ENCODE peak calls at places on chromosomes 5 and 9, in six cellular contexts. E is neural progenitor cell, N is psoas muscle, A is cardiac muscle cell, I is fibroblast of the aortic adventitia, Q is brain microvascular endothelial cell. K is an unnamed sample.
A peak's percentile ranks its signal among the peaks of the same experiment; 100 is the strongest.

GRCh38 chr5:39605966-39606591 is 181.3 kb upstream of the DAB2 start:
- DNase-seq in E (no peak), N (no peak), A (no peak), I (peak; percentile 51), Q (peak; percentile 60), K (no peak)

GRCh38 chr9:126506361-126507317 is 107.1 kb upstream of the LMX1B start:
- DNase-seq in E (no peak), N (no peak), A (no peak), I (no peak), Q (no peak), K (no peak)

GRCh38 chr5:178308541-178309092 is 76.0 kb upstream of the PHYKPL start:
- DNase-seq in E (no peak), N (no peak), A (no peak), I (no peak), Q (no peak), K (no peak)

GRCh38 chr5:133129192-133129748 is 77.5 kb downstream of the HSPA4 start:
- DNase-seq in E (no peak), N (no peak), A (no peak), I (no peak), Q (no peak), K (no peak)

GRCh38 chr5:123359866-123360569 is 63.2 kb downstream of the CEP120 start:
- DNase-seq in E (no peak), N (no peak), A (peak; percentile 26), I (peak; percentile 86), Q (no peak), K (no peak)

GRCh38 chr9:29214162-29214520 is 1640.9 kb upstream of the C9orf72 start:
- DNase-seq in E (peak; percentile 77), N (no peak), A (peak; percentile 1), I (no peak), Q (no peak), K (no peak)

GRCh38 chr9:92970467-92970923 is 23.2 kb downstream of the FGD3 start:
- DNase-seq in E (peak; percentile 91), N (no peak), A (no peak), I (peak; percentile 31), Q (peak; percentile 18), K (no peak)

GRCh38 chr9:75084081-75084672 is 3.8 kb downstream of the NMRK1 start:
- DNase-seq in E (no peak), N (no peak), A (no peak), I (no peak), Q (no peak), K (no peak)

GRCh38 chr9:71716138-71716909 is 52.0 kb downstream of the CEMIP2 start:
- DNase-seq in E (no peak), N (no peak), A (no peak), I (peak; percentile 41), Q (no peak), K (no peak)

GRCh38 chr5:86909461-86909881 is 291.7 kb downstream of the COX7C start:
- DNase-seq in E (no peak), N (no peak), A (peak; percentile 74), I (peak; percentile 30), Q (no peak), K (no peak)

GRCh38 chr5:116242363-116242762 is 157.5 kb downstream of the COMMD10 start:
- DNase-seq in E (no peak), N (no peak), A (peak; percentile 78), I (peak; percentile 6), Q (no peak), K (no peak)

GRCh38 chr5:32355694-32356093 is 43.0 kb upstream of the MTMR12 start:
- DNase-seq in E (no peak), N (no peak), A (peak; percentile 93), I (peak; percentile 69), Q (no peak), K (no peak)

GRCh38 chr5:100676807-100677631 is 141.8 kb downstream of the FAM174A start:
- DNase-seq in E (no peak), N (no peak), A (peak; percentile 54), I (peak; percentile 40), Q (peak; percentile 31), K (no peak)

GRCh38 chr5:179152941-179153340 is 92.8 kb downstream of the ZNF354C start:
- DNase-seq in E (no peak), N (no peak), A (no peak), I (no peak), Q (no peak), K (no peak)

GRCh38 chr5:92544042-92544441 is 1037.0 kb downstream of the NR2F1-AS1 start:
- DNase-seq in E (no peak), N (no peak), A (peak; percentile 51), I (peak; percentile 41), Q (no peak), K (no peak)

GRCh38 chr9:125774106-125774505 is 26.9 kb downstream of the PBX3 start:
- DNase-seq in E (no peak), N (no peak), A (no peak), I (no peak), Q (no peak), K (no peak)

GRCh38 chr9:124613849-124614248 is 106.7 kb upstream of the NR5A1 start:
- DNase-seq in E (no peak), N (no peak), A (no peak), I (no peak), Q (no peak), K (no peak)

GRCh38 chr9:35689601-35690446 is at the start of gene TPM2:
- DNase-seq in E (peak; percentile 78), N (peak; percentile 71), A (peak; percentile 95), I (peak; percentile 68), Q (peak; percentile 68), K (no peak)

GRCh38 chr9:35691325-35691631 is 1.6 kb upstream of the TPM2 start:
- DNase-seq in E (peak; percentile 45), N (no peak), A (no peak), I (no peak), Q (no peak), K (no peak)

GRCh38 chr9:35690447-35691324 is 961 bp upstream of the TPM2 start:
- DNase-seq in E (peak; percentile 64), N (peak; percentile 86), A (peak; percentile 93), I (peak; percentile 71), Q (peak; percentile 79), K (peak; percentile 26)

GRCh38 chr9:35689351-35689600 is 449 bp downstream of the TPM2 start:
- DNase-seq in E (no peak), N (no peak), A (no peak), I (no peak), Q (no peak), K (no peak)

GRCh38 chr9:35691757-35692301 is 2.1 kb upstream of the TPM2 start:
- DNase-seq in E (peak; percentile 34), N (no peak), A (no peak), I (no peak), Q (no peak), K (no peak)
- H3K4me3 ChIP-seq in E (no peak overlapping the region), N (peak overlapping the region; percentile 100), A (no peak overlapping the region), I (no peak overlapping the region), Q (no peak overlapping the region), K (no peak overlapping the region)

GRCh38 chr5:143356855-143357254 is 46.6 kb downstream of the NR3C1 start:
- DNase-seq in E (no peak), N (no peak), A (no peak), I (no peak), Q (no peak), K (no peak)

GRCh38 chr5:143352691-143353090 is 50.8 kb downstream of the NR3C1 start:
- DNase-seq in E (no peak), N (no peak), A (no peak), I (no peak), Q (no peak), K (peak; percentile 52)

GRCh38 chr5:143350790-143351603 is 52.5 kb downstream of the NR3C1 start:
- DNase-seq in E (no peak), N (no peak), A (peak; percentile 80), I (peak; percentile 83), Q (peak; percentile 55), K (peak; percentile 42)

GRCh38 chr5:143355710-143356109 is 47.8 kb downstream of the NR3C1 start:
- DNase-seq in E (no peak), N (peak; percentile 38), A (peak; percentile 95), I (peak; percentile 95), Q (peak; percentile 91), K (peak; percentile 67)

GRCh38 chr5:143354025-143354424 is 49.5 kb downstream of the NR3C1 start:
- DNase-seq in E (no peak), N (no peak), A (no peak), I (peak; percentile 46), Q (no peak), K (peak; percentile 65)
- TF ChIP-seq CTCF in E (no peak), N (no peak), A (no peak), I (no peak), Q (no peak), K (no peak)

DNA sequence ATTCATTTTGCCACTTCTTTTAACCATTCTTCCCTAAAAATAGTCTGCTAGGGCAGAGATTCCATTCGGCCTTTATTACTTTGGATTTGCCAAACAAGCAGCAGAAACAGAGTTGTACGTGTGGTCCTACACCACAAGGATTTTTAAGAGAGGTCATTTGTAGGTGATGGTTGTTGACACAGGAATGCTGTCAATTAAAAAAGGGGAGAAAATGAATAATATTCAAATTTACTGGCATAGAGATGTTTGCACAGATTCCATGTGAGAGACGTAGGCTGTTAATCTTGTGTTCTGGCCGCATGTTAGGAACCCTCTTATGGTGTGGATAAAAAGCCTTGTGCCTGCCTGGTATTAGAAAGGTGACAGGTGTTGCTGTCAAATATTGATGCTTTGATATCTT is 34.9 kb downstream of the TRIO start:
- DNase-seq in E (no peak), N (no peak), A (no peak), I (no peak), Q (no peak), K (no peak)
- H3K4me3 ChIP-seq in E (no peak overlapping the region), N (no peak overlapping the region), A (no peak overlapping the region), I (no peak overlapping the region), Q (no peak overlapping the region), K (no peak overlapping the region)

GRCh38 chr9:31136524-31136923 is 1247.9 kb upstream of the ACO1 start:
- DNase-seq in E (no peak), N (no peak), A (no peak), I (no peak), Q (no peak), K (no peak)

GRCh38 chr9:31142456-31142855 is 1242.0 kb upstream of the ACO1 start:
- DNase-seq in E (no peak), N (no peak), A (no peak), I (no peak), Q (no peak), K (no peak)

GRCh38 chr9:31137850-31138160 is 1246.6 kb upstream of the ACO1 start:
- DNase-seq in E (no peak), N (no peak), A (peak; percentile 26), I (peak; percentile 1), Q (no peak), K (no peak)

GRCh38 chr9:31137151-31137849 is 1247.1 kb upstream of the ACO1 start:
- DNase-seq in E (no peak), N (no peak), A (peak; percentile 98), I (peak; percentile 94), Q (peak; percentile 76), K (no peak)

GRCh38 chr9:31140316-31140715 is 1244.1 kb upstream of the ACO1 start:
- DNase-seq in E (peak; percentile 36), N (no peak), A (peak; percentile 59), I (peak; percentile 45), Q (no peak), K (peak; percentile 20)
- TF ChIP-seq CTCF in E (peak; percentile 63), N (no peak), A (peak; percentile 51), I (peak; percentile 43), Q (peak; percentile 37), K (peak; percentile 18)

GRCh38 chr5:165055476-165055875 is 1550.1 kb downstream of the MAT2B start:
- DNase-seq in E (no peak), N (no peak), A (no peak), I (peak; percentile 27), Q (no peak), K (no peak)

GRCh38 chr5:165057156-165057555 is 1551.7 kb downstream of the MAT2B start:
- DNase-seq in E (no peak), N (no peak), A (no peak), I (no peak), Q (no peak), K (no peak)
- H3K4me3 ChIP-seq in E (no peak overlapping the region), N (no peak overlapping the region), A (no peak overlapping the region), I (no peak overlapping the region), Q (no peak overlapping the region), K (no peak overlapping the region)

K was measured in GM12865.